ENCODE peak calls at places on chromosomes 1 and 21, in seven cellular contexts. T, K, F, Q, X, S and C are unnamed samples.

GRCh38 chr1:156693858-156694562 is 11.4 kb downstream of the CRABP2 start:
- DNase-seq in X (no peak), F (no peak), T (no peak), K (no peak), Q (no peak), S (no peak), C (no peak)

GRCh38 chr1:20343937-20344302 is 53.2 kb downstream of the VWA5B1 start:
- DNase-seq in K (peak; percentile 32), T (no peak), X (no peak), F (no peak), Q (no peak), S (no peak), C (no peak)

GRCh38 chr1:243407284-243408018 is 151.6 kb downstream of the SDCCAG8 start:
- DNase-seq in K (no peak), Q (no peak), T (no peak), S (peak; percentile 32), X (no peak), F (no peak), C (no peak)

GRCh38 chr1:224180783-224181452 is 2.1 kb upstream of the DEGS1 start:
- DNase-seq in Q (no peak), S (no peak), K (no peak), X (no peak), F (no peak), T (no peak), C (no peak)

GRCh38 chr1:216742625-216743024 is 19.4 kb upstream of the ESRRG start:
- DNase-seq in S (no peak), X (peak; percentile 18), F (no peak), K (no peak), Q (peak; percentile 20), T (no peak), C (no peak)

GRCh38 chr1:207805841-207806421 is 54.1 kb downstream of the CD46 start:
- DNase-seq in T (peak; percentile 63), S (peak; percentile 96), Q (peak; percentile 51), X (peak; percentile 61), F (peak; percentile 76), K (peak; percentile 92), C (peak; percentile 94)

GRCh38 chr1:235455806-235456205 is 48.4 kb downstream of the B3GALNT2 start:
- DNase-seq in S (no peak), K (no peak), T (no peak), Q (no peak), F (no peak), X (no peak), C (no peak)

GRCh38 chr1:175628548-175629317 is 114.7 kb downstream of the TNR start:
- DNase-seq in X (no peak), Q (peak; percentile 15), T (no peak), S (no peak), F (no peak), K (peak; percentile 78), C (peak; percentile 20)

GRCh38 chr1:56710646-56711045 is 65.5 kb downstream of the PRKAA2 start:
- DNase-seq in S (peak; percentile 47), F (no peak), X (no peak), K (no peak), Q (no peak), T (no peak), C (no peak)

GRCh38 chr1:182141040-182141439 is 79.5 kb upstream of the ZNF648 start:
- DNase-seq in K (no peak), F (no peak), S (no peak), T (no peak), X (no peak), Q (no peak), C (no peak)

GRCh38 chr1:231686384-231686783 is 59.8 kb downstream of the DISC1 start:
- DNase-seq in X (no peak), T (no peak), Q (no peak), K (no peak), F (no peak), S (no peak), C (no peak)

GRCh38 chr1:91884459-91885290 is 1.3 kb downstream of the TGFBR3 start:
- DNase-seq in X (no peak), F (no peak), S (no peak), K (no peak), Q (peak; percentile 7), T (peak; percentile 35), C (peak; percentile 65)

GRCh38 chr1:60066001-60066400 is 7.6 kb downstream of the C1orf87 start:
- DNase-seq in S (peak; percentile 42), F (no peak), K (no peak), Q (no peak), X (no peak), T (no peak), C (no peak)

GRCh38 chr1:213568929-213569815 is 418.6 kb upstream of the PROX1 start:
- DNase-seq in K (no peak), Q (no peak), F (no peak), X (no peak), T (no peak), S (no peak), C (no peak)

GRCh38 chr1:50080904-50081586 is 27.7 kb upstream of the ELAVL4 start:
- DNase-seq in K (no peak), S (no peak), F (no peak), Q (peak; percentile 23), X (peak; percentile 51), T (no peak), C (no peak)

GRCh38 chr1:229089586-229090208 is 181.2 kb upstream of the RAB4A start:
- DNase-seq in S (no peak), X (no peak), Q (no peak), T (no peak), F (no peak), K (no peak), C (no peak)

GRCh38 chr1:185316163-185317033 is 645 bp downstream of the IVNS1ABP start:
- DNase-seq in Q (peak; percentile 98), T (peak; percentile 95), K (peak; percentile 99), X (peak; percentile 90), S (peak; percentile 59), F (peak; percentile 95), C (peak; percentile 95)

GRCh38 chr1:72724951-72725863 is 442.9 kb upstream of the NEGR1 start:
- DNase-seq in T (no peak), K (peak; percentile 65), F (no peak), Q (no peak), S (no peak), X (no peak), C (no peak)

GRCh38 chr1:8503842-8504241 is 185.9 kb downstream of the SLC45A1 start:
- DNase-seq in F (no peak), S (no peak), Q (no peak), X (no peak), K (no peak), T (no peak), C (no peak)

GRCh38 chr1:36667836-36668235 is 185.1 kb upstream of the CSF3R start:
- DNase-seq in K (peak; percentile 4), X (no peak), F (no peak), Q (no peak), T (no peak), S (no peak), C (no peak)

GRCh38 chr21:44736291-44737004 is 25.1 kb upstream of the TSPEAR start:
- DNase-seq in Q (no peak), K (peak; percentile 57), T (peak; percentile 80), S (no peak), F (no peak), X (no peak), C (no peak)

GRCh38 chr1:93779540-93780121 is 98.0 kb upstream of the BCAR3 start:
- DNase-seq in Q (no peak), T (no peak), K (no peak), S (peak; percentile 59), F (no peak), X (no peak), C (no peak)

GRCh38 chr1:117147341-117147831 is 25.8 kb upstream of the TRIM45 start:
- DNase-seq in T (no peak), K (no peak), X (no peak), Q (no peak), S (no peak), F (no peak), C (no peak)

GRCh38 chr1:54798769-54799641 is 2.1 kb downstream of the TTC22 start:
- DNase-seq in S (no peak), K (no peak), F (peak; percentile 43), X (no peak), T (peak; percentile 77), Q (no peak), C (peak; percentile 43)

GRCh38 chr1:54795841-54796468 is 5.2 kb downstream of the TTC22 start:
- DNase-seq in K (peak; percentile 70), X (no peak), T (peak; percentile 90), S (no peak), Q (no peak), F (no peak), C (no peak)

GRCh38 chr1:54800041-54800898 is 853 bp downstream of the TTC22 start:
- DNase-seq in T (peak; percentile 11), X (no peak), K (no peak), Q (no peak), F (no peak), S (no peak), C (no peak)

GRCh38 chr1:54796902-54797301 is 4.2 kb downstream of the TTC22 start:
- DNase-seq in T (no peak), X (no peak), K (no peak), Q (no peak), F (no peak), S (no peak), C (no peak)

DNA sequence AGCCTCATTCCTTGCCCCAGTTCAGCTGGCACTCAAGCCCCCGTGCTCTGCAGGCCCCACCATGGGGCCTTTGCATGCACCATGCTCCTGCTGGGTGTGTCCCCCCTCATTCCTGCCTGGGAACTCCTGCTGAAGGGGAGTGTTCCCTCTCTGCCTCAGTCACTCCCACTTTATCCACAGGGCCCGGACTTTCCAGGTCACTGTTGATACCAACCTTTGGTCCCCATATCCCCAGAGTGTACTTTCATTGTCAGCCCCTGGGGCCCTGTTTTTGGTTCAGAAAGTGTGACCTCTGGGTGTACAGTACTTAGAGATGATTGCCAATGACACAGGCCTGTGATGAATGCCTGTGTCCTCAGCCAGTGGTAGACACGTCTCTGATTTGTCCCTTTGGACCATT is 2.9 kb downstream of the TTC22 start:
- DNase-seq in T (peak; percentile 69), K (no peak), X (no peak), F (no peak), S (no peak), Q (no peak), C (no peak)
- H3K4me3 ChIP-seq in T (no peak overlapping the region), K (no peak overlapping the region), X (no peak overlapping the region), F (no peak overlapping the region), S (no peak overlapping the region), Q (no peak overlapping the region), C (no peak overlapping the region)

GRCh38 chr1:218349365-218350021 is 4.4 kb downstream of the TGFB2 start:
- DNase-seq in K (no peak), S (no peak), Q (no peak), T (no peak), F (no peak), X (no peak), C (no peak)
- H3K4me3 ChIP-seq in K (peak overlapping the region; percentile 19), S (no peak overlapping the region), Q (no peak overlapping the region), T (no peak overlapping the region), F (no peak overlapping the region), X (no peak overlapping the region), C (no peak overlapping the region)

DNA sequence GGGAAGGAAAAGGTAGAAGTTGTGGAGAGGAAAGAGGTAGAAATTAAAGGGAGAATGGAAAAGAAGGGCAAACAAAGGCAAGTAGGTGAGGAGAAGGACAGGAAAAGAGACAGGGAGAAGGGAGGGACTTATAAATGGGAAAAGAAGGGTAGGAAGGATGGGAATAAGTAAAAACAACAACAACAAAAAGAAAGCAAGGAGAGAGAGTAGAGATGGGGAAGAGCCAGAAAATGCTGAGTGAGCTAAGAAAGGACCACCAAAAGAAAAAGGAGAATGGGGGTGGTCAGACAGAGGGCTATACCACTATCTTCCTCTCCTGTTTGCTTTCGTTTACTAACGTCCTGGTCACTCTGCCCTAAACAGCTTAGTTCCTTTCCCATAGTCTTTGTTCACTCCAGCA is 1.7 kb upstream of the CMPK1 start:
- DNase-seq in F (no peak), T (no peak), S (no peak), K (no peak), X (no peak), Q (no peak), C (no peak)
- H3K4me3 ChIP-seq in F (no peak overlapping the region), T (no peak overlapping the region), S (no peak overlapping the region), K (no peak overlapping the region), X (no peak overlapping the region), Q (no peak overlapping the region), C (no peak overlapping the region)

GRCh38 chr21:42615924-42616323 is 37.5 kb upstream of the PDE9A start:
- DNase-seq in T (no peak), Q (no peak), K (no peak), S (no peak), F (no peak), X (no peak), C (no peak)
- H3K4me3 ChIP-seq in T (no peak overlapping the region), Q (no peak overlapping the region), K (no peak overlapping the region), S (no peak overlapping the region), F (no peak overlapping the region), X (no peak overlapping the region), C (no peak overlapping the region)